ENCODE peak calls at places on chromosomes 3 and 15, in seven cellular contexts. X, F, Q, J, B, T and A are unnamed samples.

GRCh38 chr3:12994607-12995388 is 78.4 kb downstream of the IQSEC1 start:
- DNase-seq in B (peak), Q (peak), F (peak), T (peak), X (peak), J (peak), A (peak)

GRCh38 chr3:134449277-134449676 is 36.5 kb downstream of the ANAPC13 start:
- DNase-seq in T (peak), J (no peak), B (peak), Q (peak), F (no peak), X (no peak), A (no peak)

GRCh38 chr3:87626471-87626995 is 350.1 kb upstream of the POU1F1 start:
- DNase-seq in T (no peak), Q (no peak), X (no peak), B (no peak), J (no peak), F (no peak), A (no peak)

GRCh38 chr3:30894521-30895289 is at the start of gene GADL1:
- DNase-seq in J (no peak), Q (peak), T (peak), F (no peak), B (peak), X (peak), A (peak)

GRCh38 chr3:33687406-33688010 is 30.5 kb downstream of the CLASP2 start:
- DNase-seq in X (no peak), B (no peak), Q (no peak), T (no peak), F (no peak), J (no peak), A (no peak)

GRCh38 chr15:83207622-83208356 is at the start of gene HDGFL3:
- DNase-seq in T (peak), X (peak), Q (peak), B (peak), F (no peak), J (no peak), A (peak)

GRCh38 chr15:43370310-43370974 is 401 bp downstream of the ZSCAN29 start:
- DNase-seq in B (peak), Q (peak), J (no peak), T (peak), X (peak), F (no peak), A (peak)

GRCh38 chr3:186510374-186511079 is 33.7 kb downstream of the CRYGS start:
- DNase-seq in J (no peak), Q (no peak), F (no peak), T (no peak), X (no peak), B (no peak), A (no peak)

GRCh38 chr15:26242565-26242964 is 379.4 kb upstream of the ATP10A start:
- DNase-seq in B (no peak), X (no peak), Q (no peak), F (no peak), J (no peak), T (no peak), A (no peak)

GRCh38 chr3:37693791-37694194 is 167.9 kb upstream of the CTDSPL start:
- DNase-seq in F (no peak), B (no peak), J (no peak), Q (no peak), X (no peak), T (no peak), A (no peak)

GRCh38 chr3:46469680-46470357 is 5.1 kb upstream of the LTF start:
- DNase-seq in B (peak), J (no peak), Q (no peak), X (no peak), T (no peak), F (no peak), A (no peak)

GRCh38 chr3:46280105-46280797 is 38.0 kb downstream of the CCR3 start:
- DNase-seq in B (no peak), J (no peak), F (no peak), X (no peak), T (no peak), Q (no peak), A (no peak)

GRCh38 chr3:194984624-194985023 is 286.3 kb downstream of the XXYLT1 start:
- DNase-seq in F (no peak), B (no peak), X (no peak), J (no peak), Q (no peak), T (no peak), A (no peak)
- H3K4me3 ChIP-seq in F (peak), B (peak), X (peak), J (no peak), Q (no peak), T (no peak), A (peak)

GRCh38 chr15:73754461-73754860 is 1.3 kb upstream of the INSYN1 start:
- DNase-seq in B (no peak), T (no peak), J (no peak), X (no peak), F (no peak), Q (no peak), A (no peak)

GRCh38 chr15:73751896-73752816 is 995 bp downstream of the INSYN1 start:
- DNase-seq in B (no peak), F (no peak), Q (no peak), T (peak), X (no peak), J (no peak), A (no peak)

GRCh38 chr15:73753250-73754130 is at the start of gene INSYN1:
- DNase-seq in X (peak), Q (no peak), J (no peak), T (peak), B (peak), F (no peak), A (peak)

GRCh38 chr15:73751481-73751880 is 1.7 kb downstream of the INSYN1 start:
- DNase-seq in F (no peak), T (no peak), X (no peak), Q (no peak), B (no peak), J (no peak), A (no peak)

GRCh38 chr15:73752817-73753214 is 335 bp downstream of the INSYN1 start:
- DNase-seq in Q (no peak), X (no peak), F (no peak), B (no peak), T (peak), J (no peak), A (no peak)
- H3K4me3 ChIP-seq in Q (peak), X (peak), F (peak), B (peak), T (peak), J (no peak), A (peak)

GRCh38 chr15:35134269-35134668 is 49.2 kb upstream of the NANOGP8 start:
- DNase-seq in X (no peak), B (no peak), T (no peak), Q (no peak), J (no peak), F (no peak), A (no peak)
- H3K4me3 ChIP-seq in X (no peak), B (no peak), T (no peak), Q (no peak), J (no peak), F (no peak), A (no peak)

GRCh38 chr3:48014358-48014757 is 1.9 kb downstream of the MAP4 start:
- DNase-seq in J (no peak), X (no peak), Q (no peak), B (no peak), F (no peak), T (no peak), A (no peak)
- H3K4me3 ChIP-seq in J (peak), X (peak), Q (no peak), B (no peak), F (no peak), T (no peak), A (peak)

GRCh38 chr3:106673926-106674569 is 703.2 kb upstream of the CCDC54 start:
- DNase-seq in F (no peak), Q (no peak), J (no peak), B (no peak), X (no peak), T (no peak), A (no peak)
- H3K4me3 ChIP-seq in F (no peak), Q (no peak), J (no peak), B (no peak), X (no peak), T (no peak), A (no peak)